ENCODE peak calls at places on chromosomes 16 and 17, in six cellular contexts. One of them, this sample, is unnamed.

GRCh38 chr17:35947156-35947585 is 3.7 kb upstream of the LYZL6 start:
- DNase-seq in NCI-H524: peak
- DNase-seq in H9: peak
- DNase-seq in stimulated activated CD8-positive, alpha-beta memory T cell treated with anti-CD3 and anti-CD28 coated beads, Interleukin-15, amount 100 ng/mL, for 24 hours: no peak
- DNase-seq in EH: peak
- DNase-seq in pancreas: no peak
- DNase-seq in this sample: no peak

GRCh38 chr16:48126801-48127644 is 28.8 kb downstream of the ABCC12 start:
- DNase-seq in EH: peak
- DNase-seq in NCI-H524: peak
- DNase-seq in pancreas: no peak
- DNase-seq in H9: no peak
- DNase-seq in stimulated activated CD8-positive, alpha-beta memory T cell treated with anti-CD3 and anti-CD28 coated beads, Interleukin-15, amount 100 ng/mL, for 24 hours: no peak
- DNase-seq in this sample: peak

GRCh38 chr16:6695666-6696065 is 637.0 kb upstream of the RBFOX1 start:
- DNase-seq in pancreas: no peak
- DNase-seq in EH: no peak
- DNase-seq in stimulated activated CD8-positive, alpha-beta memory T cell treated with anti-CD3 and anti-CD28 coated beads, Interleukin-15, amount 100 ng/mL, for 24 hours: no peak
- DNase-seq in NCI-H524: no peak
- DNase-seq in H9: no peak
- DNase-seq in this sample: no peak

GRCh38 chr17:40532520-40533253 is 31.3 kb upstream of the TNS4 start:
- DNase-seq in pancreas: no peak
- DNase-seq in stimulated activated CD8-positive, alpha-beta memory T cell treated with anti-CD3 and anti-CD28 coated beads, Interleukin-15, amount 100 ng/mL, for 24 hours: no peak
- DNase-seq in NCI-H524: no peak
- DNase-seq in EH: no peak
- DNase-seq in H9: no peak
- DNase-seq in this sample: no peak

GRCh38 chr17:43383826-43384475 is 14.8 kb upstream of the ARL4D start:
- DNase-seq in EH: no peak
- DNase-seq in H9: no peak
- DNase-seq in NCI-H524: no peak
- DNase-seq in pancreas: no peak
- DNase-seq in stimulated activated CD8-positive, alpha-beta memory T cell treated with anti-CD3 and anti-CD28 coated beads, Interleukin-15, amount 100 ng/mL, for 24 hours: no peak
- DNase-seq in this sample: no peak

GRCh38 chr16:53600076-53600475 is 97.1 kb upstream of the AKTIP start:
- DNase-seq in H9: no peak
- DNase-seq in stimulated activated CD8-positive, alpha-beta memory T cell treated with anti-CD3 and anti-CD28 coated beads, Interleukin-15, amount 100 ng/mL, for 24 hours: no peak
- DNase-seq in pancreas: no peak
- DNase-seq in EH: peak
- DNase-seq in NCI-H524: no peak
- DNase-seq in this sample: no peak

GRCh38 chr17:61201211-61201610 is 198.4 kb upstream of the TBX2 start:
- DNase-seq in stimulated activated CD8-positive, alpha-beta memory T cell treated with anti-CD3 and anti-CD28 coated beads, Interleukin-15, amount 100 ng/mL, for 24 hours: no peak
- DNase-seq in EH: peak
- DNase-seq in pancreas: no peak
- DNase-seq in NCI-H524: no peak
- DNase-seq in H9: no peak
- DNase-seq in this sample: no peak

GRCh38 chr17:62094175-62094574 is 29.1 kb upstream of the MED13 start:
- DNase-seq in pancreas: no peak
- DNase-seq in NCI-H524: no peak
- DNase-seq in stimulated activated CD8-positive, alpha-beta memory T cell treated with anti-CD3 and anti-CD28 coated beads, Interleukin-15, amount 100 ng/mL, for 24 hours: no peak
- DNase-seq in H9: no peak
- DNase-seq in EH: no peak
- DNase-seq in this sample: no peak

GRCh38 chr16:79599837-79600635 is 501 bp downstream of the MAF start:
- DNase-seq in NCI-H524: peak
- DNase-seq in EH: peak
- DNase-seq in stimulated activated CD8-positive, alpha-beta memory T cell treated with anti-CD3 and anti-CD28 coated beads, Interleukin-15, amount 100 ng/mL, for 24 hours: peak
- DNase-seq in H9: peak
- DNase-seq in pancreas: peak
- DNase-seq in this sample: peak